ENCODE peak calls at places on chromosome 15, in nine cellular contexts. I is fibroblast of lung, S is foreskin fibroblast, Y is astrocyte, B is OCI-LY7, G is PC-3, V is Peyer's patch, T is cardiac muscle cell, C is lung. A is an unnamed sample.

GRCh38 chr15:98560338-98560737 is 88.0 kb upstream of the IGF1R start:
- DNase-seq in I (no peak), S (no peak), Y (no peak), B (no peak), G (no peak), V (no peak), T (no peak), C (no peak), A (no peak)

GRCh38 chr15:44712108-44713005 is 1.0 kb downstream of the B2M start:
- DNase-seq in I (peak), S (peak), Y (peak), B (peak), G (peak), V (peak), T (peak), C (peak), A (no peak)

GRCh38 chr15:39803016-39803415 is 20.4 kb upstream of the FSIP1 start:
- DNase-seq in I (no peak), S (no peak), Y (no peak), B (no peak), G (no peak), V (no peak), T (no peak), C (no peak), A (no peak)

GRCh38 chr15:62150445-62150844 is 14.6 kb downstream of the C2CD4B start:
- DNase-seq in I (no peak), S (no peak), Y (no peak), B (no peak), G (no peak), V (no peak), T (peak), C (no peak), A (no peak)

GRCh38 chr15:75732809-75733451 is 20.3 kb upstream of the CSPG4 start:
- DNase-seq in I (peak), S (peak), Y (peak), B (peak), G (peak), V (peak), T (peak), C (peak), A (no peak)

GRCh38 chr15:44798815-44799214 is 62.5 kb downstream of the TRIM69 start:
- DNase-seq in I (no peak), S (peak), Y (no peak), B (no peak), G (peak), V (peak), T (peak), C (no peak), A (no peak)

GRCh38 chr15:95687686-95688085 is 642.8 kb upstream of the NR2F2 start:
- DNase-seq in I (no peak), S (peak), Y (no peak), B (no peak), G (no peak), V (no peak), T (no peak), C (no peak), A (no peak)

GRCh38 chr15:67152429-67152828 is 87.0 kb downstream of the SMAD3 start:
- DNase-seq in I (no peak), S (no peak), Y (no peak), B (peak), G (no peak), V (no peak), T (no peak), C (no peak), A (no peak)

GRCh38 chr15:66841953-66842681 is 140.1 kb downstream of the SMAD6 start:
- DNase-seq in I (peak), S (peak), Y (peak), B (no peak), G (peak), V (peak), T (peak), C (peak), A (no peak)

GRCh38 chr15:37101634-37102314 is 1.4 kb upstream of the MEIS2 start:
- DNase-seq in I (peak), S (peak), Y (peak), B (peak), G (peak), V (peak), T (peak), C (peak), A (no peak)

GRCh38 chr15:58457466-58457965 is 25.7 kb downstream of the LIPC start:
- DNase-seq in I (peak), S (peak), Y (peak), B (no peak), G (peak), V (no peak), T (peak), C (no peak), A (no peak)

GRCh38 chr15:34119291-34119690 is 17.4 kb downstream of the PGBD4 start:
- DNase-seq in I (peak), S (peak), Y (peak), B (no peak), G (peak), V (no peak), T (peak), C (no peak), A (peak)

GRCh38 chr15:74783072-74783807 is 1.4 kb downstream of the CSK start:
- DNase-seq in I (peak), S (peak), Y (no peak), B (peak), G (no peak), V (no peak), T (peak), C (no peak), A (no peak)

DNA sequence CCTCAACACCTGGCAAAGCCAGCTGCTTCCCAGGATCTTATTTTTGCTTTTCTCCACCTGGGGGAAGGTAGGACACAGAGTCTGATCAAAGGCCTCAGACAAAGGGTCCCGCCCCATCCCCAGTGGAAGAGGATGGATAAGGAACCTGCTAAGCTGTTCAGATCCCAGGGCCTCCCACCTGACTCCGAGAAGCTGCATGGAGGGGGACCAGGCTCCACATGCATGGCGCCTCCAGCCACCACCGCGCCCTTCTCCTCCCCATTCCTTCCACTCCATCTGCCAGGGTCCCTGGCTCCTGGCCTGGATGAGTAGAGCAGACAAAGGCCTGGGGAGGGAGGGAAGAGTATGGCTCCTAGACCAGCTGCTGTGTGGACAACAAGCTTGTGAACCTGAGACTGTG is 20.0 kb upstream of the CRABP1 start:
- DNase-seq in I (no peak), S (no peak), Y (no peak), B (no peak), G (no peak), V (no peak), T (no peak), C (no peak), A (no peak)
- H3K4me3 ChIP-seq in I (no peak), S (no peak), Y (no peak), B (no peak), G (no peak), V (no peak), T (no peak), C (no peak), A (no peak)

GRCh38 chr15:55407949-55408766 is at the start of the genes CCPG1 and PIERCE2:
- DNase-seq in I (peak), S (peak), Y (peak), B (peak), G (peak), V (peak), T (peak), C (peak), A (peak)
- TF ChIP-seq CTCF in I (peak), S (peak), Y (peak), B (peak), G (peak), V (peak), T (peak), C (peak), A (peak)

GRCh38 chr15:78620021-78620838 is 566 bp downstream of the CHRNA3 start:
- DNase-seq in I (no peak), S (peak), Y (no peak), B (no peak), G (no peak), V (no peak), T (peak), C (no peak), A (no peak)
- H3K4me3 ChIP-seq in I (no peak), S (no peak), Y (no peak), B (no peak), G (peak), V (no peak), T (peak), C (no peak), A (peak)

DNA sequence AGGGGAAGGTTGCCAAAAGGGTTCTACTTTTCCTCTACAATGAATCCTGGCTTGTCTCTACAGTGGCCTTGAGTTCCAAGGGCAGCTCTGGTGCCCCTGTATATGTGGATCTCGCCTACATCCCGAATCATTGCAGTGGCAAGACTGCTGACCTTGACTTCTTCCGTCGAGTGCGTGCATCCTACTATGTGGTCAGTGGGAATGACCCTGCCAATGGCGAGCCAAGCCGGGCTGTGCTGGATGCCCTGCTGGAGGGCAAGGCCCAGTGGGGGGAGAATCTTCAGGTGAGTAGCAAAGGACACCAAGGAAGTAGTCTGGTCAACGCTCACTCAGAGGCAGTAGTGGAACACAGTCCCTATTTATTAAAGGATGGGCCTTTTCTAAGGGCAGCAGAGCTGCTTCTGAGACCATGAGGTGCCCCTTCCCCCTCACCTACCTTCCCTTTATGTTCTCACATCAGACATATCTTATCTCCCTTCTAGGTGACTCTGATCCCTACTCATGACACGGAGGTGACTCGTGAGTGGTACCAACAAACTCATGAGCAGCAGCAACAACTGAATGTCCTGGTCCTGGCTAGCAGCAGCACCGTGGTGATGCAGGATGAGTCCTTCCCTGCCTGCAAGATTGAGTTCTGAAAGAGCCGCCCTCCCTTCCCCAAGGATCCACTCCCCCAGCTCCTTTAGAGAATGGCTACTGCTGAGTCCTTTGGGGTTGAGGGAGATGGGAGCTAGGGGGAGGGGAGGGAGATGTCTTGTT is 12.4 kb downstream of the MAP1A start:
- DNase-seq in I (no peak), S (peak), Y (no peak), B (no peak), G (peak), V (no peak), T (no peak), C (no peak), A (no peak)
- TF ChIP-seq CTCF in I (no peak), S (no peak), Y (no peak), B (no peak), G (no peak), V (no peak), T (no peak), C (no peak), A (no peak)

DNA sequence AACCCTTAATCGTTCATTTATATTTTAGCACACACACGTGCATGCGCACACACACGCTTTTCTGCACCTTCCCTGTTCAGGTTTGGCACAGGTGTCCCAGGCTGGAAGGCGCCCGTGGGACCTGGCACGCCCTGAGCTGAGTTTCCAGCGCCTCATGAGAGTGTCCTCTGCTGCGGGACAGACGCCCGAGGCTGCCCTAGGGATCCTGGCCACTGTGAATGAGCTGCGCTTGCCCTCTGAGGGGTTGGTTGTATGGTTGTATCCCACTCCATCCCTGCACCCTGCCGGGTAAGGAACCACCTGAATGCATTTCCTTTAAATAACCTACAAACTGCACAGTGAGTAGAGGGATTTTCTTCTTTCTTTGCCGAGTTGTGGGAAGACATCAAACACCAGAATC is 12.2 kb upstream of the MEX3B start:
- DNase-seq in I (no peak), S (no peak), Y (no peak), B (no peak), G (no peak), V (no peak), T (no peak), C (no peak), A (no peak)
- H3K4me3 ChIP-seq in I (no peak), S (no peak), Y (no peak), B (no peak), G (no peak), V (no peak), T (no peak), C (no peak), A (no peak)

GRCh38 chr15:73633111-73633990 is at the start of gene NPTN:
- DNase-seq in I (peak), S (peak), Y (peak), B (peak), G (peak), V (peak), T (peak), C (peak), A (peak)
- TF ChIP-seq CTCF in I (no peak), S (no peak), Y (no peak), B (peak), G (no peak), V (no peak), T (no peak), C (no peak), A (no peak)

GRCh38 chr15:29133321-29133720 is 136.3 kb downstream of the NSMCE3 start:
- DNase-seq in I (no peak), S (no peak), Y (no peak), B (no peak), G (no peak), V (peak), T (no peak), C (no peak), A (no peak)
- H3K4me3 ChIP-seq in I (no peak), S (no peak), Y (no peak), B (no peak), G (no peak), V (no peak), T (no peak), C (no peak), A (no peak)

GRCh38 chr15:38455096-38455495 is 1.2 kb downstream of the FAM98B start:
- DNase-seq in I (no peak), S (peak), Y (no peak), B (no peak), G (peak), V (no peak), T (no peak), C (no peak), A (no peak)

GRCh38 chr15:38458646-38459045 is 4.7 kb downstream of the FAM98B start:
- DNase-seq in I (no peak), S (no peak), Y (no peak), B (no peak), G (no peak), V (no peak), T (no peak), C (no peak), A (no peak)

GRCh38 chr15:38454687-38455071 is 752 bp downstream of the FAM98B start:
- DNase-seq in I (no peak), S (no peak), Y (peak), B (no peak), G (no peak), V (no peak), T (no peak), C (no peak), A (no peak)

GRCh38 chr15:38459480-38459879 is 5.6 kb downstream of the FAM98B start:
- DNase-seq in I (no peak), S (no peak), Y (no peak), B (no peak), G (no peak), V (no peak), T (no peak), C (no peak), A (no peak)

GRCh38 chr15:38453971-38454686 is at the start of gene FAM98B:
- DNase-seq in I (peak), S (peak), Y (peak), B (peak), G (peak), V (peak), T (peak), C (peak), A (peak)
- TF ChIP-seq CTCF in I (no peak), S (no peak), Y (no peak), B (peak), G (no peak), V (no peak), T (no peak), C (no peak), A (no peak)